ENCODE peak calls at places on chromosomes 11 and 22, in ten cellular contexts. O is EL; X is BJ; Q is RCC 7860; D is stimulated activated CD8-positive, alpha-beta memory T cell treated with anti-CD3 and anti-CD28 coated beads, Interleukin-7, amount 100 ng/mL, for 4 hours; E is heart right ventricle; A is Kasumi-1; Z is NCI-H510A treated with DMSO at 0.1 percent for 48 hours; M is kidney epithelial cell; Y is activated CD4-positive, alpha-beta T cell treated with anti-CD3 and anti-CD28 coated beads, Interleukin-2, amount 50 U/mL, for 1 hour. K is an unnamed sample.

GRCh38 chr11:68003846-68004550 is at the start of gene UNC93B1:
- DNase-seq in Q (peak; percentile 73), D (peak; percentile 56), M (peak; percentile 45), X (no peak), E (peak; percentile 90), O (peak; percentile 88), Y (peak; percentile 73), A (peak; percentile 57), Z (peak; percentile 75), K (peak; percentile 91)

GRCh38 chr22:30749272-30749671 is 54.6 kb downstream of the OSBP2 start:
- DNase-seq in O (no peak), D (no peak), M (no peak), Y (no peak), X (no peak), Z (no peak), A (no peak), E (no peak), Q (no peak), K (no peak)

GRCh38 chr11:95520765-95521542 is 268.6 kb downstream of the FAM76B start:
- DNase-seq in M (peak; percentile 67), O (no peak), E (no peak), Q (peak; percentile 47), A (no peak), X (no peak), D (no peak), Z (no peak), Y (no peak), K (no peak)

GRCh38 chr11:64140101-64140500 is 25.8 kb downstream of the MACROD1 start:
- DNase-seq in X (no peak), A (no peak), O (no peak), Q (no peak), Z (no peak), Y (no peak), M (no peak), E (no peak), D (no peak), K (no peak)

GRCh38 chr11:116862951-116863350 is 25.5 kb upstream of the APOA1 start:
- DNase-seq in X (no peak), Y (no peak), Q (no peak), M (no peak), O (peak; percentile 26), E (no peak), D (no peak), Z (no peak), A (no peak), K (no peak)

GRCh38 chr11:2140411-2141400 is 1.5 kb upstream of the IGF2 start:
- DNase-seq in A (no peak), Z (no peak), Y (no peak), D (no peak), M (no peak), X (no peak), O (no peak), Q (no peak), E (no peak), K (no peak)

GRCh38 chr22:49880281-49880680 is 26.6 kb downstream of the ZBED4 start:
- DNase-seq in Q (no peak), Y (no peak), O (no peak), M (peak; percentile 1), E (no peak), D (no peak), Z (no peak), X (no peak), A (peak; percentile 40), K (no peak)

GRCh38 chr11:79438631-79439429 is 2.0 kb downstream of the TENM4 start:
- DNase-seq in E (peak; percentile 9), D (no peak), Q (no peak), X (no peak), O (peak; percentile 18), Y (no peak), M (no peak), A (no peak), Z (peak; percentile 31), K (no peak)

GRCh38 chr22:46007003-46007847 is 30.3 kb upstream of the WNT7B start:
- DNase-seq in E (peak; percentile 68), Q (peak; percentile 89), M (peak; percentile 72), D (no peak), Y (no peak), Z (no peak), O (peak; percentile 93), A (peak; percentile 63), X (no peak), K (peak; percentile 83)

GRCh38 chr11:132028380-132029240 is 658.2 kb downstream of the NTM start:
- DNase-seq in A (no peak), Q (no peak), D (no peak), Z (no peak), E (peak; percentile 11), X (no peak), M (no peak), Y (no peak), O (peak; percentile 49), K (peak; percentile 55)

GRCh38 chr11:119671048-119671447 is 58.0 kb downstream of the NECTIN1 start:
- DNase-seq in Q (no peak), E (peak; percentile 87), A (no peak), O (peak; percentile 26), M (no peak), Z (no peak), Y (no peak), D (no peak), X (peak; percentile 1), K (no peak)

GRCh38 chr22:24189249-24190158 is 8.2 kb downstream of the SUSD2 start:
- DNase-seq in X (no peak), A (peak; percentile 65), O (peak; percentile 62), Y (peak; percentile 28), D (no peak), E (peak; percentile 73), Z (peak; percentile 38), Q (peak; percentile 45), M (no peak), K (peak; percentile 63)

GRCh38 chr11:2732940-2733628 is 33.3 kb upstream of the KCNQ1OT1 start:
- DNase-seq in X (no peak), E (no peak), M (no peak), D (no peak), Z (no peak), Q (no peak), A (no peak), Y (no peak), O (no peak), K (no peak)

GRCh38 chr11:31607914-31608313 is 98.3 kb downstream of the ELP4 start:
- DNase-seq in M (no peak), E (no peak), Q (no peak), Y (no peak), O (no peak), X (no peak), A (no peak), D (no peak), Z (no peak), K (no peak)

GRCh38 chr22:23467721-23468294 is 112.3 kb downstream of the IGLL1 start:
- DNase-seq in A (no peak), M (no peak), Q (no peak), D (no peak), Y (no peak), E (no peak), X (no peak), Z (no peak), O (no peak), K (peak; percentile 13)

GRCh38 chr11:61974766-61975631 is 7.6 kb upstream of the FTH1 start:
- DNase-seq in X (no peak), A (no peak), Y (no peak), O (no peak), Z (no peak), D (no peak), Q (no peak), M (no peak), E (no peak), K (peak; percentile 61)

GRCh38 chr11:84747871-84748270 is 879.3 kb downstream of the DLG2 start:
- DNase-seq in O (no peak), Q (no peak), E (no peak), A (peak; percentile 90), Y (no peak), X (no peak), M (no peak), D (no peak), Z (no peak), K (no peak)

GRCh38 chr11:110908401-110909106 is 196.3 kb upstream of the ARHGAP20 start:
- DNase-seq in Y (no peak), X (peak; percentile 68), A (no peak), O (peak; percentile 11), M (peak; percentile 97), D (no peak), Q (peak; percentile 52), Z (no peak), E (no peak), K (peak; percentile 68)

GRCh38 chr11:114447892-114448291 is 8.6 kb downstream of the REXO2 start:
- DNase-seq in O (peak; percentile 56), A (no peak), Z (no peak), X (peak; percentile 72), M (no peak), D (no peak), E (no peak), Q (no peak), Y (no peak), K (no peak)

GRCh38 chr22:49617264-49617663 is 210.4 kb downstream of the BRD1 start:
- DNase-seq in X (no peak), Z (no peak), D (no peak), Y (no peak), A (no peak), M (no peak), E (no peak), Q (no peak), O (no peak), K (no peak)

GRCh38 chr11:8693010-8693551 is 10.5 kb downstream of the RPL27A start:
- DNase-seq in Q (no peak), M (no peak), Z (no peak), A (no peak), Y (no peak), O (no peak), D (no peak), E (no peak), X (no peak), K (no peak)

GRCh38 chr11:123429851-123430735 is at the start of gene GRAMD1B:
- DNase-seq in D (peak; percentile 38), E (peak; percentile 53), Q (no peak), A (no peak), M (no peak), O (peak; percentile 92), Y (peak; percentile 75), Z (no peak), X (peak; percentile 70), K (no peak)

GRCh38 chr11:74683941-74684481 is 47.2 kb downstream of the CHRDL2 start:
- DNase-seq in O (peak; percentile 72), E (no peak), X (no peak), Q (no peak), D (no peak), Z (no peak), Y (no peak), M (no peak), A (no peak), K (no peak)